ENCODE peak calls at places on chromosomes 5 and 9, in six cellular contexts. R, L, M, Q, T and A are unnamed samples.

GRCh38 chr5:179416906-179417470 is 71.7 kb upstream of the ADAMTS2 start:
- DNase-seq in Q (no peak), T (no peak), M (no peak), L (no peak), R (no peak), A (no peak)

GRCh38 chr5:172617817-172618216 is 23.2 kb upstream of the NEURL1B start:
- DNase-seq in Q (no peak), L (no peak), T (peak), R (no peak), M (no peak), A (no peak)

GRCh38 chr5:153863941-153864340 is 174.8 kb downstream of the FAM114A2 start:
- DNase-seq in Q (no peak), T (no peak), L (no peak), M (no peak), R (no peak), A (no peak)

GRCh38 chr9:134477342-134477925 is 151.2 kb downstream of the RXRA start:
- DNase-seq in M (no peak), L (no peak), Q (no peak), T (no peak), R (no peak), A (no peak)

GRCh38 chr5:143599474-143599873 is 196.0 kb upstream of the NR3C1 start:
- DNase-seq in L (no peak), T (no peak), Q (no peak), R (no peak), M (no peak), A (no peak)

GRCh38 chr5:38048400-38048799 is 208.6 kb upstream of the GDNF start:
- DNase-seq in M (no peak), L (no peak), R (no peak), T (no peak), Q (no peak), A (no peak)

GRCh38 chr5:176575488-176576422 is 26.6 kb downstream of the CDHR2 start:
- DNase-seq in Q (no peak), T (no peak), M (no peak), R (no peak), L (no peak), A (no peak)

GRCh38 chr5:17316973-17317459 is 99.6 kb downstream of the BASP1 start:
- DNase-seq in M (no peak), T (no peak), L (no peak), Q (no peak), R (no peak), A (no peak)

GRCh38 chr9:76557674-76558073 is 98.7 kb downstream of the GCNT1 start:
- DNase-seq in M (no peak), Q (no peak), T (no peak), L (no peak), R (no peak), A (no peak)

GRCh38 chr5:159669559-159669958 is 246.7 kb upstream of the ADRA1B start:
- DNase-seq in Q (no peak), R (no peak), T (no peak), M (no peak), L (no peak), A (no peak)

GRCh38 chr5:141681695-141682641 is at the start of gene ARAP3:
- DNase-seq in Q (peak), R (no peak), M (peak), L (peak), T (peak), A (peak)

GRCh38 chr9:19416143-19416542 is 7.3 kb downstream of the ACER2 start:
- DNase-seq in L (no peak), M (no peak), T (no peak), Q (no peak), R (no peak), A (no peak)

GRCh38 chr5:138459311-138459710 is 6.0 kb upstream of the EGR1 start:
- DNase-seq in T (no peak), Q (peak), R (peak), L (no peak), M (peak), A (no peak)

GRCh38 chr9:23941051-23941450 is 115.0 kb upstream of the ELAVL2 start:
- DNase-seq in R (no peak), L (no peak), T (no peak), M (no peak), Q (no peak), A (no peak)

GRCh38 chr5:109911731-109912130 is 222.0 kb downstream of the MAN2A1 start:
- DNase-seq in Q (no peak), M (no peak), T (no peak), L (no peak), R (no peak), A (no peak)

GRCh38 chr9:106864533-106865143 is 1.7 kb downstream of the ZNF462 start:
- DNase-seq in L (no peak), Q (no peak), R (no peak), M (peak), T (no peak), A (peak)

GRCh38 chr5:72149742-72150141 is 42.5 kb downstream of the MAP1B start:
- DNase-seq in Q (no peak), L (no peak), M (no peak), R (no peak), T (no peak), A (peak)

GRCh38 chr5:55865831-55866230 is 14.7 kb downstream of the IL31RA start:
- DNase-seq in Q (no peak), L (no peak), T (peak), M (no peak), R (no peak), A (peak)

GRCh38 chr5:41371741-41372140 is 138.7 kb downstream of the PLCXD3 start:
- DNase-seq in T (no peak), M (no peak), L (no peak), Q (no peak), R (no peak), A (no peak)